ENCODE peak calls at places on chromosomes 1 and 21, in nine cellular contexts. T is esophagus muscularis mucosa; E is PC-3; C is cardiac muscle cell; W is stomach; P is CD8-positive, alpha-beta T cell; Q is GM23248; Y is bronchial epithelial cell; R is mucosa of descending colon. S is an unnamed sample.

GRCh38 chr1:182617734-182618288 is 13.6 kb upstream of the RGS16 start:
- DNase-seq in T (no peak), E (no peak), C (no peak), W (no peak), P (no peak), Q (peak; percentile 52), Y (peak; percentile 76), R (no peak), S (no peak)

GRCh38 chr1:202143768-202144509 is 598 bp downstream of the ARL8A start:
- DNase-seq in T (no peak), E (no peak), C (peak; percentile 44), W (no peak), P (no peak), Q (peak; percentile 60), Y (no peak), R (peak; percentile 76), S (no peak)

GRCh38 chr1:154730986-154731489 is 123.1 kb upstream of the ADAR start:
- DNase-seq in T (no peak), E (no peak), C (no peak), W (no peak), P (no peak), Q (peak; percentile 83), Y (peak; percentile 32), R (no peak), S (peak; percentile 30)

GRCh38 chr1:186958520-186958919 is 129.8 kb downstream of the PLA2G4A start:
- DNase-seq in T (no peak), E (peak; percentile 65), C (no peak), W (no peak), P (no peak), Q (peak; percentile 59), Y (peak; percentile 86), R (no peak), S (no peak)

GRCh38 chr1:156499703-156500577 is 635 bp downstream of the MEF2D start:
- DNase-seq in T (no peak), E (no peak), C (no peak), W (no peak), P (peak; percentile 66), Q (peak; percentile 64), Y (no peak), R (peak; percentile 81), S (peak; percentile 65)

GRCh38 chr1:96374076-96374762 is 347.4 kb upstream of the PTBP2 start:
- DNase-seq in T (no peak), E (peak; percentile 29), C (no peak), W (no peak), P (no peak), Q (peak; percentile 48), Y (no peak), R (no peak), S (no peak)

GRCh38 chr1:33823401-33823800 is 40.5 kb upstream of the HMGB4 start:
- DNase-seq in T (no peak), E (no peak), C (no peak), W (no peak), P (no peak), Q (no peak), Y (no peak), R (no peak), S (no peak)

GRCh38 chr1:116495534-116495933 is 75.3 kb downstream of the CD58 start:
- DNase-seq in T (no peak), E (no peak), C (no peak), W (no peak), P (no peak), Q (peak; percentile 53), Y (no peak), R (no peak), S (no peak)

GRCh38 chr1:31586376-31587327 is 10.3 kb downstream of the TINAGL1 start:
- DNase-seq in T (no peak), E (no peak), C (no peak), W (no peak), P (peak; percentile 36), Q (no peak), Y (no peak), R (no peak), S (peak; percentile 13)

GRCh38 chr1:164637461-164638375 is 78.7 kb downstream of the PBX1 start:
- DNase-seq in T (no peak), E (peak; percentile 90), C (no peak), W (peak; percentile 66), P (no peak), Q (peak; percentile 87), Y (peak; percentile 79), R (no peak), S (no peak)

GRCh38 chr1:158145173-158145719 is 35.4 kb upstream of the CD1D start:
- DNase-seq in T (no peak), E (peak; percentile 74), C (no peak), W (no peak), P (no peak), Q (peak; percentile 67), Y (peak; percentile 74), R (no peak), S (peak; percentile 81)

GRCh38 chr1:197982266-197982665 is 65.1 kb downstream of the LHX9 start:
- DNase-seq in T (no peak), E (no peak), C (no peak), W (no peak), P (no peak), Q (no peak), Y (no peak), R (no peak), S (no peak)

GRCh38 chr1:145985502-145986439 is 10.6 kb downstream of the TXNIP start:
- DNase-seq in T (no peak), E (peak; percentile 87), C (peak; percentile 75), W (peak; percentile 52), P (no peak), Q (peak; percentile 54), Y (peak; percentile 77), R (peak; percentile 64), S (no peak)

GRCh38 chr1:3038571-3039181 is 17.4 kb downstream of the ACTRT2 start:
- DNase-seq in T (no peak), E (no peak), C (no peak), W (no peak), P (no peak), Q (no peak), Y (no peak), R (no peak), S (peak; percentile 7)

GRCh38 chr1:67463298-67463960 is 33.2 kb upstream of the SERBP1 start:
- DNase-seq in T (no peak), E (no peak), C (peak; percentile 23), W (no peak), P (no peak), Q (no peak), Y (peak; percentile 52), R (no peak), S (no peak)

DNA sequence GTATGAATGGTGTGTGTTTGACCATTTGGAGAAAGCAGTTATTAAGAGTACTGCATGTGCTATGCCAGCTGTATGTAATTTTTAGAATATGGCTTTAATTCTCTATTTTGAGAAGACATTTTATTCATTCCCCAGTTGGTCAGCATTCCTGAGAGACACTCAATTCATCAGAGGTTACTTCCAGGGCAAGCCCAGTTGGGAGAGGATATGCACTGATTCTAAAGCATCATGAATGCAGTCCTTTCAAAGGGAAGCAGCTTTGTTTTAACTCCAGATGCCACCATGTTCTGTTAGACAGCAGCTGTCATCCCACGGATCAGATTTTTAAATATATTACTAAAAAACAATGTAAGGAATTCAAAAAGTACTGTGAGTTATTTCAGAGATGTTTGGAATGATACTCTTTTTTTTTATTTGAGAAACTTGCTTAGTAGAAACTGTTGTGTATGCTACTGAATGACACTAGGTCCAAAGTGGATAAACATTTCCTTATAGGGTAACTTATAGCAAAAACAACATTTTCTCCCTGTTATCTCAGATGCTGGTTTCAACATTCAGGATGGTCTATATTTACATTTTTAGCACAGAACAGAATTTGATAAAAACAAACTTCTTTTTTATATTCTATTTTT is 149.5 kb upstream of the B3GALT2 start:
- DNase-seq in T (no peak), E (no peak), C (no peak), W (no peak), P (no peak), Q (peak; percentile 56), Y (no peak), R (no peak), S (no peak)
- H3K36me3 ChIP-seq in T (no peaks in the 10 kb centered on the region), E (no peaks in the 10 kb centered on the region), C (no peaks in the 10 kb centered on the region), W (no peaks in the 10 kb centered on the region), P (no peaks in the 10 kb centered on the region), Q (no peaks in the 10 kb centered on the region), Y (no peaks in the 10 kb centered on the region), R (no peaks in the 10 kb centered on the region), S (no peaks in the 10 kb centered on the region)

DNA sequence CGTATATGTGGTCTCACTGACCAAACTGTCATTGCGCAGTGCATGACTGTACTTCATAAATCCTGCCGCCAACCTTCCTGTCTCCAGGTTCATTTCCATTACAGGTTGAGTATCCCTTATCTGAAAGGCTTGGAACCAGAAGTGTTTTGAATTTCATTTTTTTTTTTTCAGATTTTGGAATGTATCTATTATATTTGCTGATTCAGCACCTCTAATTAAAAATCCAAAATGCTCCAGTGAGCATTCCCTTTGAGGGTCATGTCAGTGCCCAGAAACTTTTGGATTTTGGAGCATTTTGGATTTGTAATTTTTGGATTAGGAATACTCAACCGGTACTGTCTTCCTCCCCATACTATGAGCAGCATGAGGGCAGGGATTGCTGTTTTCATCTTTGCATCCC is 30.7 kb upstream of the RBBP5 start:
- DNase-seq in T (no peak), E (no peak), C (no peak), W (no peak), P (no peak), Q (no peak), Y (no peak), R (no peak), S (no peak)
- H3K36me3 ChIP-seq in T (peaks cover 100% of the 10 kb centered on the region), E (peaks cover 36% of the 10 kb centered on the region), C (peaks cover 49% of the 10 kb centered on the region), W (peaks cover 48% of the 10 kb centered on the region), P (peaks cover 32% of the 10 kb centered on the region), Q (peaks cover 38% of the 10 kb centered on the region), Y (no peaks in the 10 kb centered on the region), R (peaks cover 6% of the 10 kb centered on the region), S (no peaks in the 10 kb centered on the region)

GRCh38 chr21:43755820-43756594 is 20.1 kb downstream of the CSTB start:
- DNase-seq in T (no peak), E (no peak), C (no peak), W (no peak), P (no peak), Q (no peak), Y (no peak), R (no peak), S (no peak)
- H3K36me3 ChIP-seq in T (peaks cover 78% of the 10 kb centered on the region), E (peaks cover 80% of the 10 kb centered on the region), C (peaks cover 8% of the 10 kb centered on the region), W (peaks cover 48% of the 10 kb centered on the region), P (peaks cover 19% of the 10 kb centered on the region), Q (peaks cover 15% of the 10 kb centered on the region), Y (peaks cover 58% of the 10 kb centered on the region), R (peaks cover 13% of the 10 kb centered on the region), S (no peaks in the 10 kb centered on the region)

GRCh38 chr21:43975469-43976098 is 36.5 kb upstream of the TRAPPC10 start:
- DNase-seq in T (peak; percentile 95), E (peak; percentile 78), C (peak; percentile 75), W (peak; percentile 86), P (peak; percentile 89), Q (peak; percentile 74), Y (peak; percentile 44), R (peak; percentile 82), S (peak; percentile 90)

GRCh38 chr21:43979654-43980053 is 32.5 kb upstream of the TRAPPC10 start:
- DNase-seq in T (no peak), E (no peak), C (no peak), W (no peak), P (no peak), Q (no peak), Y (no peak), R (no peak), S (no peak)

GRCh38 chr21:43974791-43975468 is 37.2 kb upstream of the TRAPPC10 start:
- DNase-seq in T (no peak), E (no peak), C (no peak), W (no peak), P (no peak), Q (no peak), Y (peak; percentile 31), R (peak; percentile 20), S (no peak)

GRCh38 chr21:43976661-43977060 is 35.4 kb upstream of the TRAPPC10 start:
- DNase-seq in T (no peak), E (peak; percentile 45), C (no peak), W (peak; percentile 72), P (no peak), Q (peak; percentile 70), Y (no peak), R (peak; percentile 14), S (no peak)

GRCh38 chr21:43978060-43978459 is 34.0 kb upstream of the TRAPPC10 start:
- DNase-seq in T (no peak), E (no peak), C (no peak), W (no peak), P (no peak), Q (no peak), Y (no peak), R (peak; percentile 14), S (no peak)
- H3K36me3 ChIP-seq in T (peaks cover 64% of the 10 kb centered on the region), E (no peaks in the 10 kb centered on the region), C (peaks cover 6% of the 10 kb centered on the region), W (peaks cover 34% of the 10 kb centered on the region), P (peaks cover 11% of the 10 kb centered on the region), Q (no peaks in the 10 kb centered on the region), Y (peaks cover 3% of the 10 kb centered on the region), R (peaks cover 5% of the 10 kb centered on the region), S (no peaks in the 10 kb centered on the region)